ENCODE peak calls at places on chromosomes 12 and 14, in seven cellular contexts. One of them, this sample, is unnamed.

GRCh38 chr12:13486794-13487193 is 290.3 kb downstream of the EMP1 start:
- DNase-seq in stomach: no peak
- DNase-seq in A549: no peak
- DNase-seq in ovary: no peak
- DNase-seq in GM23248: no peak
- DNase-seq in epithelial cell of esophagus: no peak
- DNase-seq in H7: no peak
- DNase-seq in this sample: no peak

GRCh38 chr14:105028251-105028927 is 7.5 kb upstream of the CDCA4 start:
- DNase-seq in ovary: no peak
- DNase-seq in H7: no peak
- DNase-seq in epithelial cell of esophagus: peak; percentile 61
- DNase-seq in A549: no peak
- DNase-seq in stomach: no peak
- DNase-seq in GM23248: peak; percentile 54
- DNase-seq in this sample: no peak

GRCh38 chr14:74860179-74860578 is 15.8 kb downstream of the PROX2 start:
- DNase-seq in H7: no peak
- DNase-seq in A549: no peak
- DNase-seq in epithelial cell of esophagus: no peak
- DNase-seq in stomach: no peak
- DNase-seq in ovary: no peak
- DNase-seq in GM23248: no peak
- DNase-seq in this sample: no peak

GRCh38 chr12:75648856-75649255 is 137.4 kb upstream of the KRR1 start:
- DNase-seq in GM23248: no peak
- DNase-seq in stomach: no peak
- DNase-seq in ovary: no peak
- DNase-seq in epithelial cell of esophagus: no peak
- DNase-seq in A549: no peak
- DNase-seq in H7: no peak
- DNase-seq in this sample: no peak

GRCh38 chr14:30532264-30532663 is 26.7 kb upstream of the G2E3 start:
- DNase-seq in GM23248: no peak
- DNase-seq in ovary: no peak
- DNase-seq in stomach: no peak
- DNase-seq in epithelial cell of esophagus: peak; percentile 5
- DNase-seq in A549: no peak
- DNase-seq in H7: no peak
- DNase-seq in this sample: no peak

GRCh38 chr14:95901014-95901413 is 24.4 kb downstream of the TUNAR start:
- DNase-seq in epithelial cell of esophagus: no peak
- DNase-seq in ovary: no peak
- DNase-seq in stomach: no peak
- DNase-seq in GM23248: peak; percentile 73
- DNase-seq in A549: no peak
- DNase-seq in H7: no peak
- DNase-seq in this sample: no peak

GRCh38 chr14:90489916-90490726 is 93.3 kb downstream of the CALM1 start:
- DNase-seq in A549: no peak
- DNase-seq in ovary: no peak
- DNase-seq in stomach: no peak
- DNase-seq in epithelial cell of esophagus: no peak
- DNase-seq in GM23248: peak; percentile 37
- DNase-seq in H7: peak; percentile 49
- DNase-seq in this sample: no peak

GRCh38 chr12:3218150-3218845 is 141.1 kb downstream of the TSPAN9 start:
- DNase-seq in H7: peak; percentile 58
- DNase-seq in stomach: peak; percentile 41
- DNase-seq in epithelial cell of esophagus: peak; percentile 84
- DNase-seq in A549: no peak
- DNase-seq in GM23248: peak; percentile 88
- DNase-seq in ovary: peak; percentile 90
- DNase-seq in this sample: peak; percentile 86

GRCh38 chr12:111598637-111599458 is at the start of gene ATXN2:
- DNase-seq in stomach: peak; percentile 55
- DNase-seq in GM23248: peak; percentile 83
- DNase-seq in H7: peak; percentile 98
- DNase-seq in A549: peak; percentile 63
- DNase-seq in ovary: peak; percentile 71
- DNase-seq in epithelial cell of esophagus: peak; percentile 70
- DNase-seq in this sample: peak; percentile 76

GRCh38 chr14:46344327-46344937 is 307.1 kb downstream of the RPL10L start:
- DNase-seq in GM23248: peak; percentile 53
- DNase-seq in A549: no peak
- DNase-seq in stomach: no peak
- DNase-seq in ovary: no peak
- DNase-seq in epithelial cell of esophagus: peak; percentile 51
- DNase-seq in H7: peak; percentile 1
- DNase-seq in this sample: no peak

GRCh38 chr12:59077153-59077930 is 157.0 kb upstream of the LRIG3 start:
- DNase-seq in epithelial cell of esophagus: peak; percentile 96
- DNase-seq in H7: no peak
- DNase-seq in stomach: peak; percentile 57
- DNase-seq in GM23248: peak; percentile 22
- DNase-seq in ovary: no peak
- DNase-seq in A549: no peak
- DNase-seq in this sample: no peak

GRCh38 chr14:98580131-98580678 is 691.8 kb downstream of the BCL11B start:
- DNase-seq in A549: no peak
- DNase-seq in ovary: no peak
- DNase-seq in epithelial cell of esophagus: peak; percentile 66
- DNase-seq in H7: peak; percentile 26
- DNase-seq in stomach: no peak
- DNase-seq in GM23248: peak; percentile 1
- DNase-seq in this sample: no peak

GRCh38 chr12:11162494-11162893 is 8.5 kb upstream of the SMIM10L1 start:
- DNase-seq in H7: no peak
- DNase-seq in A549: no peak
- DNase-seq in stomach: no peak
- DNase-seq in GM23248: peak; percentile 4
- DNase-seq in ovary: no peak
- DNase-seq in epithelial cell of esophagus: peak; percentile 11
- DNase-seq in this sample: no peak

GRCh38 chr14:62015945-62016344 is 253.7 kb downstream of the SNAPC1 start:
- DNase-seq in ovary: no peak
- DNase-seq in epithelial cell of esophagus: peak; percentile 71
- DNase-seq in H7: no peak
- DNase-seq in stomach: no peak
- DNase-seq in GM23248: peak; percentile 52
- DNase-seq in A549: no peak
- DNase-seq in this sample: no peak

GRCh38 chr12:11321980-11322379 is 11.7 kb upstream of the PRB4 start:
- DNase-seq in epithelial cell of esophagus: no peak
- DNase-seq in A549: no peak
- DNase-seq in stomach: no peak
- DNase-seq in H7: no peak
- DNase-seq in GM23248: peak; percentile 2
- DNase-seq in ovary: no peak
- DNase-seq in this sample: no peak

GRCh38 chr14:85533821-85534271 is 3.9 kb downstream of the FLRT2 start:
- DNase-seq in A549: peak; percentile 9
- DNase-seq in H7: peak; percentile 70
- DNase-seq in epithelial cell of esophagus: peak; percentile 30
- DNase-seq in GM23248: peak; percentile 63
- DNase-seq in ovary: peak; percentile 30
- DNase-seq in stomach: no peak
- DNase-seq in this sample: no peak

GRCh38 chr12:123843912-123844748 is 82.0 kb downstream of the DNAH10 start:
- DNase-seq in H7: no peak
- DNase-seq in GM23248: no peak
- DNase-seq in stomach: no peak
- DNase-seq in epithelial cell of esophagus: peak; percentile 71
- DNase-seq in ovary: no peak
- DNase-seq in A549: no peak
- DNase-seq in this sample: no peak

GRCh38 chr12:2581293-2582045 is 213.3 kb upstream of the FKBP4 start:
- DNase-seq in epithelial cell of esophagus: no peak
- DNase-seq in GM23248: no peak
- DNase-seq in stomach: no peak
- DNase-seq in H7: no peak
- DNase-seq in ovary: no peak
- DNase-seq in A549: no peak
- DNase-seq in this sample: no peak

DNA sequence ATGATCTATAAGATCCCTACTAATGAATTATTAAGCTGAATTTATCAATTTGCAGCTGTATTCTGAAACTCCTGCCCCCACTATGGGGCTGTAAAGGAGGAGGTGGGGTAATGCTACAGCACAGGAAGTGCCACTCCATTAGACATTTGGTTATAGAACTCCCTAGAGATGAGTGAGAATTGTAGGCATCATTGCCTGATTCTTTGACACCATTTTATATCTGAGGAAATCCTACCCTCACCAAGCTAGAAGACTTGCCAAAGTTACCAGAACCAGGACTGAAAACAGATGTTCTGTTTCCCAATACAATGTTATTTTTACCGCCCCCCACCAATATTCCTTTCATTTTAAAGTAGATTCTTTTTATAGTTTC is 182.4 kb downstream of the EGLN3 start:
- DNase-seq in A549: no peak
- DNase-seq in stomach: no peak
- DNase-seq in GM23248: peak; percentile 32
- DNase-seq in epithelial cell of esophagus: no peak
- DNase-seq in ovary: no peak
- DNase-seq in H7: no peak
- DNase-seq in this sample: no peak
- H3K4me3 ChIP-seq in A549: no peak overlapping the region
- H3K4me3 ChIP-seq in stomach: no peak overlapping the region
- H3K4me3 ChIP-seq in GM23248: no peak overlapping the region
- H3K4me3 ChIP-seq in epithelial cell of esophagus: no peak overlapping the region
- H3K4me3 ChIP-seq in ovary: no peak overlapping the region
- H3K4me3 ChIP-seq in H7: no peak overlapping the region
- H3K4me3 ChIP-seq in this sample: no peak overlapping the region

GRCh38 chr14:92651106-92651792 is 97.2 kb downstream of the LGMN start:
- DNase-seq in GM23248: no peak
- DNase-seq in epithelial cell of esophagus: no peak
- DNase-seq in ovary: no peak
- DNase-seq in H7: peak; percentile 59
- DNase-seq in A549: no peak
- DNase-seq in stomach: peak; percentile 55
- DNase-seq in this sample: no peak

GRCh38 chr14:92651793-92652382 is 96.5 kb downstream of the LGMN start:
- DNase-seq in ovary: no peak
- DNase-seq in epithelial cell of esophagus: no peak
- DNase-seq in A549: no peak
- DNase-seq in stomach: peak; percentile 44
- DNase-seq in H7: no peak
- DNase-seq in GM23248: no peak
- DNase-seq in this sample: no peak

GRCh38 chr14:92654206-92654901 is 94.1 kb downstream of the LGMN start:
- DNase-seq in ovary: no peak
- DNase-seq in stomach: no peak
- DNase-seq in H7: no peak
- DNase-seq in epithelial cell of esophagus: no peak
- DNase-seq in A549: no peak
- DNase-seq in GM23248: no peak
- DNase-seq in this sample: no peak

GRCh38 chr14:92653162-92653651 is 95.2 kb downstream of the LGMN start:
- DNase-seq in stomach: no peak
- DNase-seq in A549: no peak
- DNase-seq in GM23248: no peak
- DNase-seq in H7: no peak
- DNase-seq in epithelial cell of esophagus: no peak
- DNase-seq in ovary: no peak
- DNase-seq in this sample: no peak

DNA sequence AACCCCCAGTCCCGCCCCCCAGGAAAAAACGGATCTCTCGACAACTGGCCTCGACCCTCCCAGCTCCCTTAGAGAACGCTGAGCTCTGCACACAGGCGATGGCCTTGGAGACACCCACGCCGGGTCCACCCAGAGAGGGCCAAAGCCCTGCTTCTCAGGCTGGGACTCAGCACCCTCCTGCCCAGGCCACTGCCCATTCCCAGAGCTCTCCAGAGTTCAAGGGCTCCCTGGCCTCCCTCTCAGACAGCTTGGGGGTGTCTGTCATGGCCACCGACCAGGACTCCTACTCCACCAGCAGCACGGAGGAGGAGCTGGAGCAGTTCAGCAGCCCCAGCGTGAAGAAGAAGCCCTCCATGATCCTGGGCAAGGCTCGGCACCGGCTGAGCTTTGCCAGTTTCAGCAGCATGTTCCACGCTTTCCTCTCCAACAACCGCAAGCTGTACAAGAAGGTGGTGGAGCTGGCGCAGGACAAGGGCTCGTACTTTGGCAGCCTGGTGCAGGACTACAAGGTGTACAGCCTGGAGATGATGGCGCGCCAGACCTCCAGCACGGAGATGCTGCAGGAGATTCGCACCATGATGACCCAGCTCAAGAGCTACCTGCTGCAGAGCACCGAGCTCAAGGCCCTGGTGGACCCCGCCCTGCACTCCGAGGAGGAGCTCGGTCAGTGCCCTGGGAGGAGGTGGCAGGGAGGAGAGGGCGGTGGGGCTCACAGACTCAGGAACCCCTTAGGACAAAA is 95.8 kb downstream of the LGMN start:
- DNase-seq in H7: no peak
- DNase-seq in epithelial cell of esophagus: no peak
- DNase-seq in GM23248: no peak
- DNase-seq in ovary: no peak
- DNase-seq in A549: no peak
- DNase-seq in stomach: no peak
- DNase-seq in this sample: no peak
- H3K4me3 ChIP-seq in H7: no peak overlapping the region
- H3K4me3 ChIP-seq in epithelial cell of esophagus: no peak overlapping the region
- H3K4me3 ChIP-seq in GM23248: no peak overlapping the region
- H3K4me3 ChIP-seq in ovary: no peak overlapping the region
- H3K4me3 ChIP-seq in A549: no peak overlapping the region
- H3K4me3 ChIP-seq in stomach: peak overlapping the region; percentile 19
- H3K4me3 ChIP-seq in this sample: peak overlapping the region; percentile 52

GRCh38 chr12:83939718-83940117 is 972.9 kb downstream of the SLC6A15 start:
- DNase-seq in A549: no peak
- DNase-seq in ovary: no peak
- DNase-seq in GM23248: no peak
- DNase-seq in stomach: no peak
- DNase-seq in epithelial cell of esophagus: no peak
- DNase-seq in H7: no peak
- DNase-seq in this sample: no peak
- H3K4me3 ChIP-seq in A549: no peak overlapping the region
- H3K4me3 ChIP-seq in ovary: no peak overlapping the region
- H3K4me3 ChIP-seq in GM23248: no peak overlapping the region
- H3K4me3 ChIP-seq in stomach: no peak overlapping the region
- H3K4me3 ChIP-seq in epithelial cell of esophagus: no peak overlapping the region
- H3K4me3 ChIP-seq in H7: no peak overlapping the region
- H3K4me3 ChIP-seq in this sample: no peak overlapping the region

GRCh38 chr14:106222736-106223135 is 696.4 kb downstream of the TMEM121 start:
- DNase-seq in GM23248: no peak
- DNase-seq in ovary: no peak
- DNase-seq in H7: no peak
- DNase-seq in stomach: no peak
- DNase-seq in A549: no peak
- DNase-seq in epithelial cell of esophagus: no peak
- DNase-seq in this sample: no peak

GRCh38 chr14:106227793-106228192 is 701.4 kb downstream of the TMEM121 start:
- DNase-seq in A549: no peak
- DNase-seq in GM23248: no peak
- DNase-seq in ovary: no peak
- DNase-seq in epithelial cell of esophagus: no peak
- DNase-seq in stomach: no peak
- DNase-seq in H7: no peak
- DNase-seq in this sample: no peak

GRCh38 chr14:106224694-106224971 is 698.2 kb downstream of the TMEM121 start:
- DNase-seq in GM23248: no peak
- DNase-seq in A549: no peak
- DNase-seq in stomach: no peak
- DNase-seq in H7: no peak
- DNase-seq in ovary: no peak
- DNase-seq in epithelial cell of esophagus: no peak
- DNase-seq in this sample: no peak

GRCh38 chr14:106228541-106229158 is 702.3 kb downstream of the TMEM121 start:
- DNase-seq in A549: no peak
- DNase-seq in epithelial cell of esophagus: no peak
- DNase-seq in ovary: no peak
- DNase-seq in stomach: no peak
- DNase-seq in GM23248: no peak
- DNase-seq in H7: no peak
- DNase-seq in this sample: no peak
- H3K4me3 ChIP-seq in A549: no peak overlapping the region
- H3K4me3 ChIP-seq in epithelial cell of esophagus: no peak overlapping the region
- H3K4me3 ChIP-seq in ovary: no peak overlapping the region
- H3K4me3 ChIP-seq in stomach: no peak overlapping the region
- H3K4me3 ChIP-seq in GM23248: no peak overlapping the region
- H3K4me3 ChIP-seq in H7: no peak overlapping the region
- H3K4me3 ChIP-seq in this sample: no peak overlapping the region

This sample was measured in coronary artery.